ENCODE peak calls at places on chromosomes 12 and 14, in six cellular contexts. N, G, T, X, O and V are unnamed samples.

GRCh38 chr12:10052111-10052913 is 21.8 kb downstream of the CLEC9A start:
- DNase-seq in N (no peak), G (no peak), X (no peak), T (no peak), O (no peak), V (no peak)

GRCh38 chr12:116207274-116207673 is 70.2 kb downstream of the MED13L start:
- DNase-seq in X (no peak), N (no peak), G (no peak), O (no peak), T (no peak), V (no peak)

GRCh38 chr12:111664961-111665865 is 20.5 kb downstream of the BRAP start:
- DNase-seq in T (no peak), N (no peak), X (no peak), O (no peak), G (peak), V (no peak)

GRCh38 chr14:100278702-100279101 is 27.5 kb downstream of the SLC25A29 start:
- DNase-seq in X (peak), O (no peak), T (no peak), N (peak), G (no peak), V (no peak)

GRCh38 chr12:68750506-68750905 is 4.5 kb downstream of the SLC35E3 start:
- DNase-seq in T (no peak), N (peak), G (no peak), O (no peak), X (no peak), V (no peak)

GRCh38 chr12:3352230-3352629 is 138.8 kb upstream of the PRMT8 start:
- DNase-seq in X (no peak), T (no peak), N (no peak), G (no peak), O (no peak), V (no peak)

GRCh38 chr12:90593596-90594290 is 361.2 kb downstream of the CCER1 start:
- DNase-seq in O (no peak), X (no peak), N (peak), G (no peak), T (no peak), V (no peak)

GRCh38 chr12:40692617-40693502 is 621 bp downstream of the CNTN1 start:
- DNase-seq in O (peak), T (no peak), N (no peak), X (no peak), G (no peak), V (peak)

GRCh38 chr12:5348491-5348890 is 83.4 kb upstream of the NTF3 start:
- DNase-seq in N (no peak), O (no peak), G (no peak), T (no peak), X (no peak), V (no peak)

GRCh38 chr14:66982247-66982646 is 207.0 kb upstream of the GARIN2 start:
- DNase-seq in G (no peak), O (no peak), N (no peak), X (no peak), T (no peak), V (no peak)

GRCh38 chr12:111640498-111640897 is 41.4 kb upstream of the ATXN2 start:
- DNase-seq in O (no peak), N (no peak), G (no peak), X (no peak), T (no peak), V (no peak)

GRCh38 chr12:125470838-125471775 is 405.9 kb downstream of the AACS start:
- DNase-seq in O (no peak), N (no peak), G (no peak), X (no peak), T (no peak), V (no peak)

GRCh38 chr14:72998252-72998903 is 28.5 kb downstream of the ZFYVE1 start:
- DNase-seq in G (no peak), T (no peak), N (no peak), X (no peak), O (no peak), V (no peak)

GRCh38 chr12:88552672-88553079 is 27.6 kb downstream of the KITLG start:
- DNase-seq in T (no peak), G (no peak), N (peak), O (no peak), X (peak), V (no peak)

GRCh38 chr14:101972126-101972785 is 7.9 kb downstream of the DYNC1H1 start:
- DNase-seq in G (peak), X (peak), N (peak), T (no peak), O (no peak), V (no peak)

GRCh38 chr14:50957296-50957695 is 13.0 kb upstream of the PYGL start:
- DNase-seq in N (peak), X (peak), T (no peak), O (no peak), G (no peak), V (no peak)

GRCh38 chr12:48813464-48814312 is 4.6 kb upstream of the CACNB3 start:
- DNase-seq in N (peak), T (no peak), G (no peak), O (no peak), X (peak), V (peak)

GRCh38 chr12:101713059-101713682 is 15.7 kb downstream of the CHPT1 start:
- DNase-seq in T (no peak), N (no peak), G (no peak), X (peak), O (peak), V (no peak)

GRCh38 chr14:99230271-99231141 is 41.5 kb downstream of the BCL11B start:
- DNase-seq in X (no peak), O (no peak), G (no peak), T (no peak), N (no peak), V (peak)

GRCh38 chr14:99232406-99233214 is 39.4 kb downstream of the BCL11B start:
- DNase-seq in X (no peak), N (no peak), O (no peak), G (no peak), T (no peak), V (no peak)

GRCh38 chr14:99231850-99232401 is 40.1 kb downstream of the BCL11B start:
- DNase-seq in N (no peak), T (peak), O (peak), X (no peak), G (no peak), V (peak)

GRCh38 chr14:99231181-99231849 is 40.7 kb downstream of the BCL11B start:
- DNase-seq in G (no peak), O (no peak), T (no peak), N (no peak), X (no peak), V (no peak)

GRCh38 chr14:99229654-99230215 is 42.3 kb downstream of the BCL11B start:
- DNase-seq in G (no peak), X (no peak), T (no peak), O (no peak), N (no peak), V (no peak)
- H2BK120ac ChIP-seq in G (no peak), X (no peak), T (no peak), O (no peak), N (no peak), V (no peak)

GRCh38 chr14:49940805-49941421 is 48.0 kb downstream of the ARF6 start:
- DNase-seq in T (no peak), X (peak), G (peak), O (no peak), N (peak), V (no peak)

GRCh38 chr14:49942090-49942489 is 49.2 kb downstream of the ARF6 start:
- DNase-seq in X (no peak), O (no peak), T (no peak), N (no peak), G (no peak), V (no peak)

GRCh38 chr14:49944501-49944900 is 51.6 kb downstream of the ARF6 start:
- DNase-seq in O (no peak), N (no peak), G (no peak), X (no peak), T (no peak), V (no peak)

GRCh38 chr14:49935526-49935925 is 42.6 kb downstream of the ARF6 start:
- DNase-seq in N (no peak), T (no peak), X (no peak), O (no peak), G (no peak), V (no peak)

GRCh38 chr14:49939884-49940510 is 47.1 kb downstream of the ARF6 start:
- DNase-seq in N (no peak), T (no peak), X (no peak), G (no peak), O (no peak), V (no peak)
- H2AFZ ChIP-seq in N (no peak), T (no peak), X (no peak), G (no peak), O (no peak), V (no peak)

GRCh38 chr12:25287610-25288009 is 36.9 kb upstream of the KRAS start:
- DNase-seq in T (no peak), G (no peak), X (no peak), O (no peak), N (no peak), V (no peak)

GRCh38 chr12:25295361-25295760 is 44.6 kb upstream of the KRAS start:
- DNase-seq in G (no peak), T (no peak), N (no peak), O (no peak), X (no peak), V (no peak)

DNA sequence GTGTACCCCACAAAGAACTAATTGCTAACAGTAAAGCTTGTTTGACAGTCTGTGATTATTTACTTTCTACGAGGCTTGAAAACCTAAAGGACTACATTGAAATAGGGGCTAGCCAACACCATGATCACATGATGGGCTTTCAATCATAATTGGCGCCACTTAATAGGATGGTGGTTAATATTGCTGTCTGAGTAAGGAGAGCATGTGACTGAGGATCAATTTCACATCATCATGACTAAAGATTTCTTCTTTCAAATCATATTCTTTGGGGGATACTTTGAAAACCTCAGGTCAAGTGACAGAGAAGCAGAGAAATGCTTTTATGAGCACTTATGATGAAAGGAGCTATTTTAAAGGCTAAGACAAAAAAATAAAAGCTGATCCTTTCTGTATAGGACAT is 42.9 kb upstream of the KRAS start:
- DNase-seq in G (no peak), N (no peak), X (no peak), O (no peak), T (no peak), V (no peak)
- H2BK120ac ChIP-seq in G (no peak), N (no peak), X (no peak), O (no peak), T (no peak), V (no peak)

DNA sequence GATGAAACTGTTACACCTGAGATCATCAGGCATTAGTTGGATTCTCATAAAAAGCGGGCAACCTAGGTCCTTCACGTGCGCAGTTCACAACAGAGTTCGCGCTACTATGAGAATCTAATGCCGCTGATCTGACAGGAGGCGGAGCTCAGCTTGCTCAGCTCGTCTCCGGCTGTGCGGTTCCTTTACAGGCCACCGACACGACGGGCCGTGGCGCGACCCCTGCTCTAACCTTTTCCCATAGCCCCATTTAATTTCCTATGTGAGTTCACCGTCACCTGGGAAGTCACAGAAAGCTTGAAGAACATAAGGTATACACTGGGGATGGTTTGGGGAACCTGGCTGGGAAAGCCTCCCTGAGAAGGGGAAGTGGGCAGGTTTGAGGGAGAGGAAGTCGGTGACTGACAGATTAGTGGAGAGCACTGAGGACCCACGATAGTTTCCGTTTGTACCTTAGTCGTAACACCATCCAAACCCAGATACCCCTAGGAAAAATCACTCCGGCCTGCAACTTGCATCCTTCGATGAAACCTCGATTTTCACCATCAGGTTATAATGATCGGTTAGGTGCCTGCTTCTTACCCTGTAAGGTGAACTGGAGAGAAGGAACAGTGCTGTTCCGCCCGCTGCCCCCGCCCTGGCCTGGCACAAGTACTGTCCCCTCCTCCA is 2.8 kb upstream of the AAAS start:
- DNase-seq in N (no peak), G (no peak), T (no peak), O (no peak), X (peak), V (peak)
- H2AFZ ChIP-seq in N (peak), G (peak), T (peak), O (peak), X (peak), V (no peak)

DNA sequence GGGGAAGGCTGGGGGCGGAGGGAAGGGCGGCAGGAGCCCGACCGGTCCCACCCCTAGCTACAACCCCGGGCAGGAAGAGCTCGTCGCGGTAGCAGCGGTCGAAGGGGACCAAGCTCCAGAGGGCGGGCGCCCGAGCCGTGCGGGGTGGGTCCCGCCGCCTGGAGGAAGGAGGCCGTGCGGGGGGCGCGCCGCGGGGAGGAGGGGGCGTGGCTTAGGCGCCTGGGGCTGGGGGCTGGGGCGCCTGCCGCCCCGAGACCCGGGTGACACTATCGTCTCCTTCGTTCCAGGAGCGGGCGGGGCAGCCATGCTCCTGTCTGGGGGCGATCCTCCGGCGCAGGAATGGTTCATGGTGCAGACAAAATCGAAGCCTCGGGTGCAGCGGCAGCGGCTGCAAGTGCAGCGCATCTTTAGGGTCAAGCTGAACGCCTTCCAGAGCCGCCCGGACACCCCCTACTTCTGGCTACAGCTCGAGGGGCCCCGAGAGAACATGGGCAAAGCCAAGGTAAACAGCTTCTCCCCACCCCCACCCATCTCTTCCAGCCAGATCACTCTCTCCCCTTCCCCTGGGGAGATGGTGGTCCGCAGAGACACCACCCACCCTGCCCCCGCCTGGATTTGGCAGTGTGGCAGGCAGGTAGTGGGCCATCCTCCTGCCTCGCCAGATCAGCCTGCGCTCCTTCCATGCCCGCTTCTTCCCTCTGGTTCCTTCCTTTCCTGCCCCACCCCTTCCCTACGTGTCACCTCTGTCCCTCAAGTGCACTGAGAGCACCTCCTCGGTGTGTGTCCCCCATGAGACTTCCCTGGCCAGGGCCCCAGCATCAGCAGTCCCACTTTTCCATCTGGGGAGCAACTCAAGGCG is at the start of gene NYNRIN:
- DNase-seq in O (peak), N (peak), T (no peak), X (peak), G (no peak), V (peak)
- H2BK120ac ChIP-seq in O (no peak), N (peak), T (peak), X (peak), G (peak), V (no peak)

GRCh38 chr12:103680591-103681065 is 93.6 kb downstream of the STAB2 start:
- DNase-seq in N (peak), G (no peak), O (no peak), X (no peak), T (no peak), V (no peak)
- H2AFZ ChIP-seq in N (no peak), G (no peak), O (no peak), X (no peak), T (no peak), V (no peak)

DNA sequence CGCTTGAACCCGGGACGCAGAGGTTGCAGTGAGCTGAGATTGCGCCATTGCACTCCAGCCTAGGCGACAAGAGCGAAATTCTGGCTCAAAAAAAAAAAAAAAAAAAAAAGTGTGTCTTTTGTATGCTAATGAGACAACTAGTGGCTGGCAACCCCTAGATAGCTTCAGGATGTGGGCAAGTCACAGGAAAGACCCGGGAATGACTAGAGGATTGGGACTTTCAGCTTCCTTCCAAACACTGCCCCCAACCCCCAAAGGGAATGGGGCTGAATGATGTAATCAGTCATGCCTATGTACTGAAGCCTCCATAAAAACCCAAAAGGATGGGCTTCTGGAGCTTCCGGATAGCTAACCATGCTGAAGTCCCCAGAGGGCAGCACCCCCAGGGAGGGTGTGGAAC is 28.6 kb downstream of the USP44 start:
- DNase-seq in O (no peak), T (no peak), X (no peak), N (no peak), G (no peak), V (no peak)
- H2BK120ac ChIP-seq in O (no peak), T (no peak), X (no peak), N (no peak), G (no peak), V (no peak)

GRCh38 chr12:62865090-62865489 is 69.9 kb downstream of the PPM1H start:
- DNase-seq in G (no peak), T (no peak), N (no peak), X (no peak), O (no peak), V (no peak)
- H2AFZ ChIP-seq in G (no peak), T (no peak), N (no peak), X (no peak), O (no peak), V (no peak)